ENCODE peak calls at places on chromosomes 2 and 18, in seven cellular contexts. G, S, O, T, C, E and Q are unnamed samples.

GRCh38 chr2:26702025-26702424 is 9.5 kb downstream of the KCNK3 start:
- DNase-seq in T (no peak), S (no peak), O (no peak), C (no peak), E (no peak), G (no peak), Q (no peak)

GRCh38 chr2:78992807-78993517 is 32.5 kb upstream of the REG3G start:
- DNase-seq in C (no peak), E (no peak), O (no peak), T (no peak), G (peak), S (no peak), Q (no peak)

GRCh38 chr2:100554788-100555407 is 7.9 kb upstream of the PDCL3 start:
- DNase-seq in E (peak), T (no peak), G (no peak), S (no peak), C (no peak), O (no peak), Q (no peak)

GRCh38 chr2:203915256-203915655 is 21.3 kb upstream of the ICOS start:
- DNase-seq in S (no peak), O (no peak), E (no peak), C (no peak), T (no peak), G (no peak), Q (no peak)

GRCh38 chr2:25383806-25384205 is 42.1 kb upstream of the DNMT3A start:
- DNase-seq in O (no peak), G (no peak), S (no peak), T (no peak), C (no peak), E (no peak), Q (no peak)

GRCh38 chr2:12083081-12083569 is 336.7 kb downstream of the LPIN1 start:
- DNase-seq in O (no peak), S (no peak), T (no peak), E (no peak), C (peak), G (no peak), Q (no peak)

GRCh38 chr2:182855376-182855775 is 11.1 kb downstream of the FRZB start:
- DNase-seq in O (no peak), E (no peak), C (no peak), G (no peak), S (no peak), T (no peak), Q (no peak)

GRCh38 chr2:134253804-134254203 is at the start of gene MGAT5:
- DNase-seq in S (peak), C (no peak), T (peak), E (no peak), G (no peak), O (no peak), Q (no peak)

GRCh38 chr2:113067681-113068080 is at the start of gene IL1F10:
- DNase-seq in S (no peak), O (no peak), C (no peak), G (no peak), E (no peak), T (no peak), Q (no peak)

GRCh38 chr2:60316381-60317028 is 236.9 kb downstream of the BCL11A start:
- DNase-seq in E (no peak), C (no peak), S (peak), O (no peak), T (no peak), G (no peak), Q (no peak)

GRCh38 chr2:72883356-72883962 is 3.7 kb upstream of the SPR start:
- DNase-seq in E (no peak), C (no peak), G (peak), O (peak), S (no peak), T (no peak), Q (no peak)

GRCh38 chr2:101160454-101160853 is 9.3 kb upstream of the TBC1D8 start:
- DNase-seq in T (no peak), S (no peak), E (no peak), O (peak), C (no peak), G (no peak), Q (no peak)

GRCh38 chr18:48781041-48781989 is 169.4 kb downstream of the SMAD7 start:
- DNase-seq in S (peak), E (no peak), O (peak), C (peak), G (peak), T (no peak), Q (peak)

GRCh38 chr18:54946149-54946581 is 13.1 kb downstream of the CCDC68 start:
- DNase-seq in S (peak), O (peak), T (no peak), E (peak), G (no peak), C (no peak), Q (peak)

GRCh38 chr18:45566025-45566740 is 49.1 kb upstream of the SLC14A2 start:
- DNase-seq in S (no peak), T (no peak), E (no peak), O (peak), G (no peak), C (no peak), Q (no peak)

GRCh38 chr2:69385443-69386151 is 1.4 kb downstream of the GFPT1 start:
- DNase-seq in G (no peak), O (peak), S (no peak), T (no peak), C (no peak), E (peak), Q (no peak)

GRCh38 chr2:23620841-23621341 is 235.9 kb downstream of the KLHL29 start:
- DNase-seq in T (peak), S (no peak), O (peak), G (no peak), C (no peak), E (no peak), Q (no peak)